ENCODE peak calls at places on chromosomes 1 and 21, in nine cellular contexts. O, T, W, M, C, X, F, I and J are unnamed samples.
A peak's percentile ranks its signal among the peaks of the same experiment; 100 is the strongest.

GRCh38 chr1:241482761-241483250 is 36.7 kb downstream of the FH start:
- DNase-seq in O (no peak), T (no peak), W (peak; percentile 65), M (no peak), C (no peak), X (no peak), F (no peak), I (no peak), J (no peak)

GRCh38 chr21:43735236-43736091 is 16.5 kb downstream of the PDXK start:
- DNase-seq in O (no peak), T (no peak), W (no peak), M (no peak), C (no peak), X (no peak), F (no peak), I (no peak), J (no peak)

GRCh38 chr1:206507395-206508129 is at the start of gene RASSF5:
- DNase-seq in O (peak; percentile 33), T (peak; percentile 87), W (peak; percentile 87), M (peak; percentile 87), C (no peak), X (peak; percentile 72), F (no peak), I (peak; percentile 47), J (peak; percentile 98)

GRCh38 chr21:33739701-33740100 is 97.4 kb downstream of the ITSN1 start:
- DNase-seq in O (no peak), T (no peak), W (no peak), M (no peak), C (no peak), X (no peak), F (no peak), I (no peak), J (no peak)

GRCh38 chr1:23200885-23201284 is 16.4 kb downstream of the HTR1D start:
- DNase-seq in O (no peak), T (no peak), W (no peak), M (no peak), C (peak; percentile 27), X (no peak), F (no peak), I (no peak), J (no peak)

GRCh38 chr1:116488052-116488451 is 82.8 kb downstream of the CD58 start:
- DNase-seq in O (no peak), T (no peak), W (no peak), M (no peak), C (no peak), X (no peak), F (no peak), I (no peak), J (no peak)

GRCh38 chr1:179591592-179592580 is at the start of gene TDRD5:
- DNase-seq in O (peak; percentile 8), T (no peak), W (peak; percentile 73), M (peak; percentile 91), C (peak; percentile 36), X (no peak), F (no peak), I (peak; percentile 33), J (peak; percentile 31)

GRCh38 chr1:47725732-47726495 is 271.3 kb downstream of the TRABD2B start:
- DNase-seq in O (peak; percentile 68), T (peak; percentile 75), W (peak; percentile 80), M (peak; percentile 84), C (peak; percentile 69), X (peak; percentile 38), F (peak; percentile 60), I (peak; percentile 83), J (peak; percentile 71)

GRCh38 chr1:152623203-152623844 is 421 bp upstream of the LCE3A start:
- DNase-seq in O (no peak), T (peak; percentile 25), W (no peak), M (peak; percentile 7), C (peak; percentile 25), X (no peak), F (no peak), I (no peak), J (peak; percentile 62)

GRCh38 chr21:33157303-33157702 is 72.4 kb upstream of the IFNAR2 start:
- DNase-seq in O (no peak), T (no peak), W (no peak), M (peak; percentile 46), C (no peak), X (no peak), F (no peak), I (no peak), J (no peak)

GRCh38 chr1:169109561-169110134 is 3.2 kb downstream of the ATP1B1 start:
- DNase-seq in O (peak; percentile 75), T (no peak), W (peak; percentile 62), M (no peak), C (peak; percentile 76), X (peak; percentile 47), F (no peak), I (no peak), J (peak; percentile 89)

GRCh38 chr1:193187114-193187513 is 701 bp upstream of the B3GALT2 start:
- DNase-seq in O (no peak), T (no peak), W (no peak), M (no peak), C (no peak), X (peak; percentile 10), F (no peak), I (no peak), J (no peak)

GRCh38 chr21:25385912-25386474 is 221.3 kb downstream of the MRPL39 start:
- DNase-seq in O (peak; percentile 32), T (no peak), W (peak; percentile 53), M (peak; percentile 67), C (no peak), X (peak; percentile 71), F (peak; percentile 23), I (peak; percentile 12), J (no peak)

GRCh38 chr1:119898520-119898919 is 2.2 kb upstream of the ADAM30 start:
- DNase-seq in O (no peak), T (no peak), W (no peak), M (no peak), C (no peak), X (no peak), F (no peak), I (no peak), J (no peak)

GRCh38 chr1:7781923-7782495 is 2.1 kb upstream of the PER3 start:
- DNase-seq in O (no peak), T (peak; percentile 26), W (no peak), M (no peak), C (no peak), X (no peak), F (no peak), I (no peak), J (peak; percentile 63)

GRCh38 chr1:204221271-204221670 is 7.5 kb upstream of the GOLT1A start:
- DNase-seq in O (no peak), T (no peak), W (no peak), M (no peak), C (no peak), X (no peak), F (no peak), I (no peak), J (no peak)

GRCh38 chr1:110171134-110171733 is 20.9 kb downstream of the SLC6A17 start:
- DNase-seq in O (no peak), T (no peak), W (no peak), M (peak; percentile 46), C (peak; percentile 94), X (no peak), F (no peak), I (no peak), J (no peak)

GRCh38 chr1:234535763-234536515 is 57.0 kb upstream of the TARBP1 start:
- DNase-seq in O (no peak), T (no peak), W (no peak), M (no peak), C (no peak), X (no peak), F (peak; percentile 76), I (no peak), J (peak; percentile 81)

GRCh38 chr1:184633785-184634184 is 120.9 kb downstream of the EDEM3 start:
- DNase-seq in O (no peak), T (no peak), W (no peak), M (no peak), C (no peak), X (no peak), F (no peak), I (no peak), J (peak; percentile 62)

GRCh38 chr1:46030876-46031660 is 101.4 kb downstream of the PIK3R3 start:
- DNase-seq in O (no peak), T (no peak), W (no peak), M (no peak), C (no peak), X (no peak), F (no peak), I (no peak), J (no peak)

GRCh38 chr21:32549454-32549853 is 35.9 kb downstream of the TCP10L start:
- DNase-seq in O (no peak), T (no peak), W (no peak), M (no peak), C (no peak), X (no peak), F (no peak), I (no peak), J (no peak)

GRCh38 chr1:186212574-186213224 is 162.4 kb downstream of the TPR start:
- DNase-seq in O (peak; percentile 53), T (peak; percentile 39), W (peak; percentile 69), M (peak; percentile 72), C (peak; percentile 46), X (peak; percentile 62), F (peak; percentile 75), I (peak; percentile 49), J (peak; percentile 42)

GRCh38 chr1:223437151-223437550 is 43.9 kb downstream of the CCDC185 start:
- DNase-seq in O (no peak), T (no peak), W (no peak), M (no peak), C (no peak), X (no peak), F (no peak), I (no peak), J (no peak)